ENCODE peak calls at places on chromosomes 3 and 15, in ten cellular contexts. I is EH; P is activated T-cell treated with anti-CD3 and anti-CD28 coated beads for 24 hours; Y is NCI-H460; M is stimulated activated CD8-positive, alpha-beta memory T cell treated with anti-CD3 and anti-CD28 coated beads, Interleukin-7, amount 100 ng/mL, for 24 hours; L is WTC11; W is memory B cell; A is stimulated activated CD4-positive, alpha-beta T cell treated with anti-CD3 and anti-CD28 coated beads, TNF-alpha, amount 100 ng/mL, for 24 hours; K is fibroblast of the aortic adventitia; V is ureter. U is an unnamed sample.
A peak's percentile ranks its signal among the peaks of the same experiment; 100 is the strongest.

GRCh38 chr15:83515171-83515570 is 68.0 kb downstream of the SH3GL3 start:
- DNase-seq in A (no peak), Y (no peak), M (no peak), V (no peak), I (no peak), P (no peak), W (no peak), K (no peak), L (no peak), U (no peak)

GRCh38 chr15:91376016-91376415 is 276.0 kb downstream of the SV2B start:
- DNase-seq in A (no peak), M (no peak), Y (no peak), K (no peak), P (no peak), V (no peak), I (no peak), W (no peak), L (no peak), U (no peak)

GRCh38 chr3:179136195-179136594 is 12.0 kb upstream of the PIK3CA start:
- DNase-seq in Y (no peak), L (no peak), K (no peak), V (no peak), W (no peak), M (no peak), P (no peak), I (no peak), A (no peak), U (no peak)

GRCh38 chr3:115436767-115437301 is 186.5 kb upstream of the GAP43 start:
- DNase-seq in V (no peak), K (peak; percentile 96), L (peak; percentile 12), Y (peak; percentile 67), A (no peak), I (peak; percentile 98), W (no peak), P (no peak), M (no peak), U (no peak)

GRCh38 chr15:71792521-71792920 is 17.8 kb upstream of the NR2E3 start:
- DNase-seq in K (peak; percentile 48), L (no peak), Y (no peak), A (no peak), M (no peak), P (no peak), I (peak; percentile 90), V (no peak), W (no peak), U (no peak)

GRCh38 chr3:98628317-98628716 is 34.9 kb upstream of the CPOX start:
- DNase-seq in A (no peak), M (no peak), I (no peak), W (no peak), Y (no peak), K (no peak), L (no peak), V (no peak), P (no peak), U (no peak)

GRCh38 chr3:129577925-129578742 is 28.3 kb downstream of the PLXND1 start:
- DNase-seq in A (no peak), M (no peak), L (no peak), I (no peak), K (no peak), P (no peak), V (no peak), Y (no peak), W (peak; percentile 60), U (peak; percentile 15)

GRCh38 chr3:112043621-112044201 is 9.2 kb downstream of the TMPRSS7 start:
- DNase-seq in W (peak; percentile 51), M (peak; percentile 2), Y (peak; percentile 70), P (peak; percentile 25), A (peak; percentile 12), L (peak; percentile 34), K (peak; percentile 82), I (peak; percentile 78), V (peak; percentile 63), U (peak; percentile 5)

GRCh38 chr15:92886815-92887214 is 13.3 kb upstream of the CHD2 start:
- DNase-seq in A (no peak), K (peak; percentile 16), Y (no peak), W (no peak), V (no peak), L (no peak), P (no peak), M (no peak), I (no peak), U (no peak)

GRCh38 chr15:63864186-63864585 is 30.4 kb upstream of the HERC1 start:
- DNase-seq in P (no peak), M (no peak), W (no peak), I (no peak), K (no peak), L (no peak), V (no peak), Y (no peak), A (no peak), U (no peak)

GRCh38 chr3:105963161-105963560 is 94.3 kb upstream of the CBLB start:
- DNase-seq in Y (no peak), V (no peak), L (no peak), A (no peak), M (no peak), I (no peak), W (no peak), P (no peak), K (no peak), U (no peak)

GRCh38 chr3:195236801-195237570 is 34.0 kb downstream of the XXYLT1 start:
- DNase-seq in P (no peak), A (no peak), Y (no peak), L (no peak), W (no peak), V (peak; percentile 30), K (no peak), I (no peak), M (no peak), U (no peak)

GRCh38 chr3:196975349-196975748 is 6.7 kb upstream of the PIGZ start:
- DNase-seq in P (no peak), I (no peak), Y (no peak), M (no peak), K (no peak), V (no peak), A (no peak), L (no peak), W (no peak), U (no peak)

GRCh38 chr3:193744048-193744821 is 151.2 kb downstream of the OPA1 start:
- DNase-seq in P (no peak), M (no peak), I (no peak), V (no peak), A (no peak), W (no peak), K (no peak), Y (no peak), L (no peak), U (no peak)

GRCh38 chr15:79644091-79644490 is 212.0 kb downstream of the MINAR1 start:
- DNase-seq in I (peak; percentile 88), A (no peak), V (no peak), L (no peak), P (no peak), M (no peak), W (no peak), Y (no peak), K (peak; percentile 67), U (no peak)

GRCh38 chr3:99684678-99685077 is 46.3 kb downstream of the COL8A1 start:
- DNase-seq in M (no peak), L (no peak), I (no peak), V (no peak), P (no peak), A (no peak), W (no peak), K (no peak), Y (no peak), U (no peak)

GRCh38 chr3:171122212-171122611 is 95.7 kb upstream of the SLC2A2 start:
- DNase-seq in I (no peak), W (no peak), V (no peak), A (no peak), K (no peak), P (no peak), L (no peak), Y (no peak), M (no peak), U (no peak)

GRCh38 chr3:34411596-34411995 is 613.2 kb downstream of the PDCD6IP start:
- DNase-seq in W (no peak), A (no peak), L (no peak), K (no peak), I (no peak), M (no peak), Y (no peak), V (no peak), P (no peak), U (no peak)

GRCh38 chr15:48929611-48930170 is 34.0 kb downstream of the SHC4 start:
- DNase-seq in M (no peak), I (peak; percentile 87), W (no peak), Y (no peak), L (no peak), K (no peak), A (no peak), P (no peak), V (no peak), U (no peak)

GRCh38 chr15:80106051-80106450 is 46.6 kb downstream of the ZFAND6 start:
- DNase-seq in K (peak; percentile 80), M (no peak), A (no peak), Y (no peak), P (no peak), V (no peak), L (no peak), I (peak; percentile 82), W (no peak), U (no peak)

GRCh38 chr15:74956648-74957300 is at the start of gene RPP25:
- DNase-seq in V (peak; percentile 79), L (peak; percentile 86), M (peak; percentile 57), Y (peak; percentile 68), W (peak; percentile 64), A (peak; percentile 51), K (peak; percentile 73), I (peak; percentile 74), P (peak; percentile 66), U (peak; percentile 83)

GRCh38 chr3:51845129-51845528 is 16.3 kb upstream of the IQCF2 start:
- DNase-seq in I (no peak), M (no peak), W (no peak), P (no peak), K (no peak), L (peak; percentile 23), A (no peak), Y (no peak), V (no peak), U (no peak)

GRCh38 chr3:42657675-42658074 is 4.2 kb downstream of the ZBTB47 start:
- DNase-seq in Y (no peak), A (no peak), W (no peak), I (no peak), L (no peak), V (no peak), K (no peak), M (no peak), P (no peak), U (no peak)

GRCh38 chr3:126130081-126130855 is 46.3 kb upstream of the SLC41A3 start:
- DNase-seq in A (no peak), Y (no peak), I (no peak), K (no peak), V (peak; percentile 73), M (no peak), W (no peak), L (no peak), P (no peak), U (no peak)

GRCh38 chr15:92645731-92646130 is 9.8 kb downstream of the FAM174B start:
- DNase-seq in Y (no peak), I (no peak), K (no peak), L (no peak), W (no peak), A (no peak), V (no peak), M (no peak), P (no peak), U (no peak)